ENCODE peak calls at places on chromosomes 7 and 10, in ten cellular contexts. O is amniotic epithelial cell, U is HS-5, T is psoas muscle, E is fibroblast of the conjunctiva, Z is GM04503, P is endothelial cell, I is neural progenitor cell, B is WTC11, R is Caco-2. J is an unnamed sample.

GRCh38 chr7:31640329-31640728 is 46.7 kb upstream of the PPP1R17 start:
- DNase-seq in O (no peak), U (no peak), T (no peak), E (no peak), Z (no peak), P (no peak), I (no peak), B (no peak), R (no peak), J (no peak)

GRCh38 chr7:111756687-111757178 is 194.4 kb upstream of the IMMP2L start:
- DNase-seq in O (peak), U (no peak), T (peak), E (no peak), Z (peak), P (no peak), I (peak), B (peak), R (no peak), J (peak)

GRCh38 chr10:77844177-77844576 is 82.4 kb downstream of the DLG5 start:
- DNase-seq in O (no peak), U (no peak), T (no peak), E (no peak), Z (no peak), P (no peak), I (no peak), B (no peak), R (no peak), J (no peak)

GRCh38 chr7:131325179-131325840 is 2.4 kb upstream of the MKLN1 start:
- DNase-seq in O (no peak), U (no peak), T (no peak), E (no peak), Z (no peak), P (no peak), I (no peak), B (no peak), R (no peak), J (no peak)

GRCh38 chr7:158809596-158809995 is 19.7 kb downstream of the ESYT2 start:
- DNase-seq in O (peak), U (no peak), T (no peak), E (no peak), Z (no peak), P (no peak), I (no peak), B (no peak), R (no peak), J (no peak)

GRCh38 chr10:26725837-26726727 is 28.6 kb downstream of the PDSS1 start:
- DNase-seq in O (peak), U (no peak), T (peak), E (peak), Z (no peak), P (peak), I (peak), B (no peak), R (no peak), J (peak)

GRCh38 chr7:71925663-71926062 is 486.5 kb downstream of the CALN1 start:
- DNase-seq in O (no peak), U (no peak), T (no peak), E (no peak), Z (no peak), P (no peak), I (peak), B (peak), R (no peak), J (no peak)

GRCh38 chr7:92639213-92639896 is 49.2 kb upstream of the FAM133B start:
- DNase-seq in O (peak), U (no peak), T (no peak), E (no peak), Z (no peak), P (no peak), I (no peak), B (no peak), R (no peak), J (no peak)

GRCh38 chr7:10022957-10023356 is 950.7 kb upstream of the PHF14 start:
- DNase-seq in O (no peak), U (no peak), T (no peak), E (no peak), Z (no peak), P (peak), I (peak), B (peak), R (peak), J (peak)

GRCh38 chr10:3401491-3401938 is 228.9 kb upstream of the PITRM1 start:
- DNase-seq in O (peak), U (no peak), T (no peak), E (peak), Z (no peak), P (no peak), I (no peak), B (no peak), R (no peak), J (peak)

GRCh38 chr7:92827464-92827863 is 8.9 kb downstream of the CDK6 start:
- DNase-seq in O (peak), U (no peak), T (no peak), E (no peak), Z (no peak), P (no peak), I (no peak), B (no peak), R (no peak), J (no peak)

GRCh38 chr10:89001428-89002072 is 11.0 kb downstream of the FAS start:
- DNase-seq in O (no peak), U (no peak), T (no peak), E (peak), Z (no peak), P (no peak), I (peak), B (no peak), R (no peak), J (no peak)

GRCh38 chr7:156237614-156238013 is 403.0 kb upstream of the RNF32 start:
- DNase-seq in O (no peak), U (no peak), T (no peak), E (no peak), Z (no peak), P (no peak), I (no peak), B (no peak), R (no peak), J (no peak)

GRCh38 chr7:95676691-95677090 is 80.4 kb upstream of the PDK4 start:
- DNase-seq in O (no peak), U (no peak), T (no peak), E (no peak), Z (no peak), P (no peak), I (no peak), B (no peak), R (no peak), J (no peak)

GRCh38 chr7:42858570-42858969 is 53.3 kb downstream of the C7orf25 start:
- DNase-seq in O (no peak), U (peak), T (no peak), E (no peak), Z (no peak), P (no peak), I (no peak), B (no peak), R (no peak), J (no peak)

J was measured in SJSA1.